ENCODE peak calls at places on chromosomes 7 and 10, in six cellular contexts. One of them, this sample, is unnamed.

GRCh38 chr10:27820637-27821036 is 75.0 kb upstream of the MKX start:
- DNase-seq in cardiac fibroblast: no peak
- DNase-seq in A549: no peak
- DNase-seq in heart left ventricle: no peak
- DNase-seq in Peyer's patch: no peak
- DNase-seq in AG10803: no peak
- DNase-seq in this sample: no peak

GRCh38 chr7:111711426-111712065 is 149.3 kb upstream of the IMMP2L start:
- DNase-seq in cardiac fibroblast: no peak
- DNase-seq in A549: no peak
- DNase-seq in heart left ventricle: no peak
- DNase-seq in Peyer's patch: no peak
- DNase-seq in AG10803: no peak
- DNase-seq in this sample: no peak

GRCh38 chr7:81715984-81716588 is 53.8 kb downstream of the HGF start:
- DNase-seq in cardiac fibroblast: peak
- DNase-seq in A549: no peak
- DNase-seq in heart left ventricle: no peak
- DNase-seq in Peyer's patch: no peak
- DNase-seq in AG10803: peak
- DNase-seq in this sample: no peak

GRCh38 chr7:66052447-66052846 is 23.2 kb upstream of the ASL start:
- DNase-seq in cardiac fibroblast: no peak
- DNase-seq in A549: no peak
- DNase-seq in heart left ventricle: no peak
- DNase-seq in Peyer's patch: no peak
- DNase-seq in AG10803: no peak
- DNase-seq in this sample: no peak

GRCh38 chr10:88505680-88506215 is 77.4 kb downstream of the RNLS start:
- DNase-seq in cardiac fibroblast: no peak
- DNase-seq in A549: no peak
- DNase-seq in heart left ventricle: no peak
- DNase-seq in Peyer's patch: no peak
- DNase-seq in AG10803: no peak
- DNase-seq in this sample: no peak

GRCh38 chr7:113294750-113295149 is 176.4 kb upstream of the SMIM30 start:
- DNase-seq in cardiac fibroblast: no peak
- DNase-seq in A549: no peak
- DNase-seq in heart left ventricle: no peak
- DNase-seq in Peyer's patch: no peak
- DNase-seq in AG10803: no peak
- DNase-seq in this sample: no peak

GRCh38 chr10:101123085-101123814 is 7.8 kb upstream of the TLX1 start:
- DNase-seq in cardiac fibroblast: no peak
- DNase-seq in A549: no peak
- DNase-seq in heart left ventricle: no peak
- DNase-seq in Peyer's patch: no peak
- DNase-seq in AG10803: no peak
- DNase-seq in this sample: no peak

GRCh38 chr7:150986099-150986512 is 4.7 kb upstream of the NOS3 start:
- DNase-seq in cardiac fibroblast: peak
- DNase-seq in A549: peak
- DNase-seq in heart left ventricle: peak
- DNase-seq in Peyer's patch: peak
- DNase-seq in AG10803: peak
- DNase-seq in this sample: no peak

GRCh38 chr10:130393342-130393741 is 257.2 kb downstream of the GLRX3 start:
- DNase-seq in cardiac fibroblast: no peak
- DNase-seq in A549: no peak
- DNase-seq in heart left ventricle: no peak
- DNase-seq in Peyer's patch: no peak
- DNase-seq in AG10803: no peak
- DNase-seq in this sample: no peak

GRCh38 chr10:128337860-128338378 is 211.7 kb upstream of the MKI67 start:
- DNase-seq in cardiac fibroblast: no peak
- DNase-seq in A549: no peak
- DNase-seq in heart left ventricle: peak
- DNase-seq in Peyer's patch: no peak
- DNase-seq in AG10803: no peak
- DNase-seq in this sample: no peak

GRCh38 chr7:40199076-40199802 is 64.4 kb downstream of the SUGCT start:
- DNase-seq in cardiac fibroblast: peak
- DNase-seq in A549: no peak
- DNase-seq in heart left ventricle: no peak
- DNase-seq in Peyer's patch: no peak
- DNase-seq in AG10803: peak
- DNase-seq in this sample: no peak

GRCh38 chr7:158908552-158908951 is 52.2 kb downstream of the DYNC2I1 start:
- DNase-seq in cardiac fibroblast: no peak
- DNase-seq in A549: no peak
- DNase-seq in heart left ventricle: no peak
- DNase-seq in Peyer's patch: no peak
- DNase-seq in AG10803: no peak
- DNase-seq in this sample: no peak

GRCh38 chr10:99540673-99541531 is 8.2 kb downstream of the NKX2-3 start:
- DNase-seq in cardiac fibroblast: no peak
- DNase-seq in A549: peak
- DNase-seq in heart left ventricle: no peak
- DNase-seq in Peyer's patch: no peak
- DNase-seq in AG10803: no peak
- DNase-seq in this sample: no peak

GRCh38 chr10:119438717-119439116 is 103.8 kb downstream of the RGS10 start:
- DNase-seq in cardiac fibroblast: no peak
- DNase-seq in A549: no peak
- DNase-seq in heart left ventricle: no peak
- DNase-seq in Peyer's patch: no peak
- DNase-seq in AG10803: no peak
- DNase-seq in this sample: no peak

GRCh38 chr10:25392132-25392531 is 217.3 kb downstream of the GPR158 start:
- DNase-seq in cardiac fibroblast: no peak
- DNase-seq in A549: no peak
- DNase-seq in heart left ventricle: no peak
- DNase-seq in Peyer's patch: no peak
- DNase-seq in AG10803: no peak
- DNase-seq in this sample: no peak

GRCh38 chr10:23322082-23322481 is 22.5 kb downstream of the C10orf67 start:
- DNase-seq in cardiac fibroblast: no peak
- DNase-seq in A549: no peak
- DNase-seq in heart left ventricle: no peak
- DNase-seq in Peyer's patch: no peak
- DNase-seq in AG10803: no peak
- DNase-seq in this sample: no peak

GRCh38 chr7:2037805-2038635 is 194.7 kb downstream of the MAD1L1 start:
- DNase-seq in cardiac fibroblast: peak
- DNase-seq in A549: no peak
- DNase-seq in heart left ventricle: peak
- DNase-seq in Peyer's patch: no peak
- DNase-seq in AG10803: peak
- DNase-seq in this sample: no peak

GRCh38 chr10:3471927-3472704 is 299.5 kb upstream of the PITRM1 start:
- DNase-seq in cardiac fibroblast: no peak
- DNase-seq in A549: no peak
- DNase-seq in heart left ventricle: no peak
- DNase-seq in Peyer's patch: peak
- DNase-seq in AG10803: peak
- DNase-seq in this sample: no peak

GRCh38 chr10:3095373-3096139 is 28.2 kb downstream of the PFKP start:
- DNase-seq in cardiac fibroblast: peak
- DNase-seq in A549: peak
- DNase-seq in heart left ventricle: no peak
- DNase-seq in Peyer's patch: peak
- DNase-seq in AG10803: peak
- DNase-seq in this sample: no peak

GRCh38 chr7:104862719-104863118 is 151.3 kb upstream of the KMT2E start:
- DNase-seq in cardiac fibroblast: no peak
- DNase-seq in A549: peak
- DNase-seq in heart left ventricle: no peak
- DNase-seq in Peyer's patch: no peak
- DNase-seq in AG10803: no peak
- DNase-seq in this sample: no peak

GRCh38 chr7:131272086-131272485 is 55.6 kb upstream of the MKLN1 start:
- DNase-seq in cardiac fibroblast: no peak
- DNase-seq in A549: no peak
- DNase-seq in heart left ventricle: no peak
- DNase-seq in Peyer's patch: no peak
- DNase-seq in AG10803: no peak
- DNase-seq in this sample: no peak
- TF ChIP-seq CTCF in cardiac fibroblast: no peak
- TF ChIP-seq CTCF in A549: no peak
- TF ChIP-seq CTCF in heart left ventricle: no peak
- TF ChIP-seq CTCF in Peyer's patch: no peak
- TF ChIP-seq CTCF in AG10803: no peak
- TF ChIP-seq CTCF in this sample: no peak

GRCh38 chr7:27235387-27236052 is 7.1 kb upstream of the EVX1 start:
- DNase-seq in cardiac fibroblast: peak
- DNase-seq in A549: peak
- DNase-seq in heart left ventricle: peak
- DNase-seq in Peyer's patch: peak
- DNase-seq in AG10803: peak
- DNase-seq in this sample: no peak
- TF ChIP-seq CTCF in cardiac fibroblast: peak
- TF ChIP-seq CTCF in A549: peak
- TF ChIP-seq CTCF in heart left ventricle: peak
- TF ChIP-seq CTCF in Peyer's patch: peak
- TF ChIP-seq CTCF in AG10803: peak
- TF ChIP-seq CTCF in this sample: no peak

GRCh38 chr10:125370578-125370977 is 210.2 kb upstream of the CTBP2 start:
- DNase-seq in cardiac fibroblast: no peak
- DNase-seq in A549: no peak
- DNase-seq in heart left ventricle: no peak
- DNase-seq in Peyer's patch: no peak
- DNase-seq in AG10803: no peak
- DNase-seq in this sample: no peak
- TF ChIP-seq CTCF in cardiac fibroblast: no peak
- TF ChIP-seq CTCF in A549: no peak
- TF ChIP-seq CTCF in heart left ventricle: no peak
- TF ChIP-seq CTCF in Peyer's patch: no peak
- TF ChIP-seq CTCF in AG10803: no peak
- TF ChIP-seq CTCF in this sample: no peak

GRCh38 chr10:133349160-133349568 is 2.0 kb downstream of the PRAP1 start:
- DNase-seq in cardiac fibroblast: no peak
- DNase-seq in A549: no peak
- DNase-seq in heart left ventricle: no peak
- DNase-seq in Peyer's patch: no peak
- DNase-seq in AG10803: no peak
- DNase-seq in this sample: no peak
- TF ChIP-seq CTCF in cardiac fibroblast: no peak
- TF ChIP-seq CTCF in A549: no peak
- TF ChIP-seq CTCF in heart left ventricle: no peak
- TF ChIP-seq CTCF in Peyer's patch: no peak
- TF ChIP-seq CTCF in AG10803: no peak
- TF ChIP-seq CTCF in this sample: no peak

GRCh38 chr10:35916791-35917190 is 274.7 kb upstream of the FZD8 start:
- DNase-seq in cardiac fibroblast: no peak
- DNase-seq in A549: no peak
- DNase-seq in heart left ventricle: no peak
- DNase-seq in Peyer's patch: no peak
- DNase-seq in AG10803: peak
- DNase-seq in this sample: no peak
- TF ChIP-seq CTCF in cardiac fibroblast: no peak
- TF ChIP-seq CTCF in A549: no peak
- TF ChIP-seq CTCF in heart left ventricle: peak
- TF ChIP-seq CTCF in Peyer's patch: no peak
- TF ChIP-seq CTCF in AG10803: peak
- TF ChIP-seq CTCF in this sample: no peak

GRCh38 chr7:94451276-94451675 is 56.6 kb downstream of the COL1A2 start:
- DNase-seq in cardiac fibroblast: no peak
- DNase-seq in A549: no peak
- DNase-seq in heart left ventricle: no peak
- DNase-seq in Peyer's patch: no peak
- DNase-seq in AG10803: no peak
- DNase-seq in this sample: no peak

GRCh38 chr7:94446308-94446707 is 51.6 kb downstream of the COL1A2 start:
- DNase-seq in cardiac fibroblast: no peak
- DNase-seq in A549: no peak
- DNase-seq in heart left ventricle: no peak
- DNase-seq in Peyer's patch: no peak
- DNase-seq in AG10803: no peak
- DNase-seq in this sample: no peak

GRCh38 chr7:94452257-94452656 is 57.4 kb upstream of the CASD1 start:
- DNase-seq in cardiac fibroblast: peak
- DNase-seq in A549: no peak
- DNase-seq in heart left ventricle: peak
- DNase-seq in Peyer's patch: no peak
- DNase-seq in AG10803: no peak
- DNase-seq in this sample: no peak

GRCh38 chr7:94450044-94450697 is 55.5 kb downstream of the COL1A2 start:
- DNase-seq in cardiac fibroblast: no peak
- DNase-seq in A549: no peak
- DNase-seq in heart left ventricle: no peak
- DNase-seq in Peyer's patch: no peak
- DNase-seq in AG10803: no peak
- DNase-seq in this sample: no peak

DNA sequence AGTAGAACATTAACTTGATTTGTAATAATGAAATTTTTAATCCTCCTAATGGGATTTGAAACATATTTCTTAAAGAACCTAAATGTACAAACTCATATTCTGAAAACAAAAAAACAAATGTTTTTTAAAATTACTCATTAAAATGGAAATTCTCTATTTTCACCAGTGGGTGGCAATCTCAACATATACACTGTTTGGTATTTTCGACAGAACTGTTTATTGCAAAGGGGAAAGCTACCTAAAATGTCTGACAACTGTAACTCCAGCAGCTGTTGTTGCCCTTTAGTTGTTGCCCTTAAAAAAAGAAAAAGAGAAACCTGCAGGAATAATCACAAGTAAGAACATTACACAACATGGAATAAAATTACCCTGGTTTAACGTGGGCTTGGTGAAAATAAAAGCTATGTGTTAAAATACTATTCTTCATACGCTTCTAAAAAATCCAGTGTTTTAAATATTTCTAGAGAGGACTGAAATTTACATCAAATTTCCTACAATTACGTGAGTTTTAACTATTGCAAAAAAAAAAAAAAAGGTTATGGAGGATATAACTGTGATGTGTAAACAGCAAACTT is 54.5 kb downstream of the COL1A2 start:
- DNase-seq in cardiac fibroblast: peak
- DNase-seq in A549: peak
- DNase-seq in heart left ventricle: no peak
- DNase-seq in Peyer's patch: no peak
- DNase-seq in AG10803: peak
- DNase-seq in this sample: no peak
- TF ChIP-seq CTCF in cardiac fibroblast: peak
- TF ChIP-seq CTCF in A549: peak
- TF ChIP-seq CTCF in heart left ventricle: peak
- TF ChIP-seq CTCF in Peyer's patch: peak
- TF ChIP-seq CTCF in AG10803: peak
- TF ChIP-seq CTCF in this sample: no peak

DNA sequence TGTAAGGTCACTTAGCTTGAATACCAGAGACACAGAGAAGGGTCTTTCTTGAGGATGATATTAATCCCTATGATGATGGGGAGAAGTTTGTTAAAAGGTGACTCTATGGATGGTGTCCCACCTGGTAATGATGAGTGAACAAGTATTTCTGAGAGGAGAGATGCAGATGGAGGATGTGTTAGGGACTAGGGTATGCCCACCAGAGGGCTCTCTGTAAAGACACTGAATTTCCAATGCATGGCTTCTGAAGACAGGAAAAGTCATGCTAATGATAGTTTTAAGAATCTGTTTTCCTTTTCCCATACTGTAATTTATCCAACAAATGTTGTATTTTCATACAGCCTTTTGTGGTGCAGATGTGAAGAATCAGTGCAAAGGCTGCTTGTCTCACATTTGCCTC is 1250.9 kb upstream of the CELF2 start:
- DNase-seq in cardiac fibroblast: peak
- DNase-seq in A549: no peak
- DNase-seq in heart left ventricle: no peak
- DNase-seq in Peyer's patch: no peak
- DNase-seq in AG10803: no peak
- DNase-seq in this sample: no peak
- TF ChIP-seq CTCF in cardiac fibroblast: peak
- TF ChIP-seq CTCF in A549: no peak
- TF ChIP-seq CTCF in heart left ventricle: no peak
- TF ChIP-seq CTCF in Peyer's patch: no peak
- TF ChIP-seq CTCF in AG10803: no peak
- TF ChIP-seq CTCF in this sample: no peak

This sample was measured in activated B cell treated with CpG ODN at 0.5 μM for 24 hours.